ENCODE peak calls at places on chromosomes 12 and 14, in five cellular contexts. One of them, this sample, is unnamed.

GRCh38 chr12:5248230-5248629 is 183.7 kb upstream of the NTF3 start:
- DNase-seq in astrocyte of the spinal cord: no peak
- DNase-seq in CD8-positive, alpha-beta T cell: no peak
- DNase-seq in right atrium auricular region: no peak
- DNase-seq in ovary: no peak
- DNase-seq in this sample: no peak

GRCh38 chr12:48988030-48988649 is 10.0 kb downstream of the WNT1 start:
- DNase-seq in astrocyte of the spinal cord: no peak
- DNase-seq in CD8-positive, alpha-beta T cell: peak; percentile 78
- DNase-seq in ovary: peak; percentile 62
- DNase-seq in right atrium auricular region: no peak
- DNase-seq in this sample: no peak

GRCh38 chr12:75714462-75715322 is 203.3 kb upstream of the KRR1 start:
- DNase-seq in right atrium auricular region: no peak
- DNase-seq in CD8-positive, alpha-beta T cell: no peak
- DNase-seq in astrocyte of the spinal cord: no peak
- DNase-seq in ovary: no peak
- DNase-seq in this sample: no peak

GRCh38 chr14:78178071-78178470 is 7.9 kb downstream of the NRXN3 start:
- DNase-seq in right atrium auricular region: no peak
- DNase-seq in ovary: no peak
- DNase-seq in astrocyte of the spinal cord: no peak
- DNase-seq in CD8-positive, alpha-beta T cell: no peak
- DNase-seq in this sample: no peak

GRCh38 chr12:23760495-23760894 is 189.0 kb downstream of the SOX5 start:
- DNase-seq in ovary: no peak
- DNase-seq in astrocyte of the spinal cord: peak; percentile 56
- DNase-seq in right atrium auricular region: no peak
- DNase-seq in CD8-positive, alpha-beta T cell: no peak
- DNase-seq in this sample: no peak

GRCh38 chr12:97642906-97643305 is 180.3 kb downstream of the RMST start:
- DNase-seq in CD8-positive, alpha-beta T cell: no peak
- DNase-seq in astrocyte of the spinal cord: no peak
- DNase-seq in ovary: no peak
- DNase-seq in right atrium auricular region: no peak
- DNase-seq in this sample: no peak

GRCh38 chr12:120213758-120214157 is 12.8 kb upstream of the RPLP0 start:
- DNase-seq in astrocyte of the spinal cord: no peak
- DNase-seq in right atrium auricular region: no peak
- DNase-seq in ovary: no peak
- DNase-seq in CD8-positive, alpha-beta T cell: no peak
- DNase-seq in this sample: no peak

GRCh38 chr12:78977463-78977862 is 112.9 kb downstream of the SYT1 start:
- DNase-seq in CD8-positive, alpha-beta T cell: no peak
- DNase-seq in astrocyte of the spinal cord: no peak
- DNase-seq in right atrium auricular region: no peak
- DNase-seq in ovary: no peak
- DNase-seq in this sample: no peak

GRCh38 chr12:116142936-116143882 is 134.3 kb downstream of the MED13L start:
- DNase-seq in astrocyte of the spinal cord: peak; percentile 89
- DNase-seq in right atrium auricular region: no peak
- DNase-seq in ovary: no peak
- DNase-seq in CD8-positive, alpha-beta T cell: no peak
- DNase-seq in this sample: no peak

GRCh38 chr12:78887008-78887407 is 22.4 kb downstream of the SYT1 start:
- DNase-seq in CD8-positive, alpha-beta T cell: no peak
- DNase-seq in ovary: no peak
- DNase-seq in astrocyte of the spinal cord: peak; percentile 84
- DNase-seq in right atrium auricular region: no peak
- DNase-seq in this sample: no peak

GRCh38 chr12:52879394-52880351 is 25.2 kb downstream of the KRT8 start:
- DNase-seq in right atrium auricular region: peak; percentile 80
- DNase-seq in ovary: peak; percentile 77
- DNase-seq in astrocyte of the spinal cord: peak; percentile 87
- DNase-seq in CD8-positive, alpha-beta T cell: peak; percentile 73
- DNase-seq in this sample: peak; percentile 85

GRCh38 chr14:59265808-59266207 is 77.3 kb downstream of the DAAM1 start:
- DNase-seq in astrocyte of the spinal cord: no peak
- DNase-seq in ovary: no peak
- DNase-seq in CD8-positive, alpha-beta T cell: no peak
- DNase-seq in right atrium auricular region: no peak
- DNase-seq in this sample: no peak

GRCh38 chr12:22625671-22626251 is 790 bp downstream of the ETNK1 start:
- DNase-seq in ovary: peak; percentile 52
- DNase-seq in CD8-positive, alpha-beta T cell: peak; percentile 33
- DNase-seq in astrocyte of the spinal cord: peak; percentile 45
- DNase-seq in right atrium auricular region: no peak
- DNase-seq in this sample: peak; percentile 69

GRCh38 chr12:62933220-62933870 is 1.6 kb downstream of the PPM1H start:
- DNase-seq in right atrium auricular region: no peak
- DNase-seq in astrocyte of the spinal cord: peak; percentile 18
- DNase-seq in ovary: peak; percentile 69
- DNase-seq in CD8-positive, alpha-beta T cell: no peak
- DNase-seq in this sample: no peak

GRCh38 chr14:34374998-34375740 is 86.9 kb downstream of the SPTSSA start:
- DNase-seq in CD8-positive, alpha-beta T cell: no peak
- DNase-seq in ovary: no peak
- DNase-seq in right atrium auricular region: no peak
- DNase-seq in astrocyte of the spinal cord: no peak
- DNase-seq in this sample: no peak

GRCh38 chr14:98218213-98218612 is 1053.8 kb downstream of the BCL11B start:
- DNase-seq in CD8-positive, alpha-beta T cell: no peak
- DNase-seq in ovary: no peak
- DNase-seq in astrocyte of the spinal cord: no peak
- DNase-seq in right atrium auricular region: no peak
- DNase-seq in this sample: no peak

GRCh38 chr12:112107728-112108447 is 695 bp downstream of the NAA25 start:
- DNase-seq in astrocyte of the spinal cord: no peak
- DNase-seq in right atrium auricular region: peak; percentile 57
- DNase-seq in CD8-positive, alpha-beta T cell: no peak
- DNase-seq in ovary: peak; percentile 59
- DNase-seq in this sample: no peak

GRCh38 chr14:99326041-99326710 is 54.2 kb upstream of the BCL11B start:
- DNase-seq in astrocyte of the spinal cord: no peak
- DNase-seq in CD8-positive, alpha-beta T cell: no peak
- DNase-seq in ovary: peak; percentile 3
- DNase-seq in right atrium auricular region: no peak
- DNase-seq in this sample: no peak

GRCh38 chr12:124700810-124701594 is 133.6 kb upstream of the NCOR2 start:
- DNase-seq in ovary: peak; percentile 64
- DNase-seq in CD8-positive, alpha-beta T cell: no peak
- DNase-seq in right atrium auricular region: no peak
- DNase-seq in astrocyte of the spinal cord: peak; percentile 60
- DNase-seq in this sample: no peak

GRCh38 chr14:56126514-56126913 is 8.3 kb downstream of the PELI2 start:
- DNase-seq in astrocyte of the spinal cord: no peak
- DNase-seq in ovary: no peak
- DNase-seq in right atrium auricular region: no peak
- DNase-seq in CD8-positive, alpha-beta T cell: no peak
- DNase-seq in this sample: no peak

GRCh38 chr12:97168804-97169203 is 261.7 kb downstream of the NEDD1 start:
- DNase-seq in CD8-positive, alpha-beta T cell: no peak
- DNase-seq in ovary: no peak
- DNase-seq in right atrium auricular region: no peak
- DNase-seq in astrocyte of the spinal cord: no peak
- DNase-seq in this sample: no peak

GRCh38 chr14:59507063-59507751 is 22.9 kb downstream of the JKAMP start:
- DNase-seq in ovary: no peak
- DNase-seq in CD8-positive, alpha-beta T cell: peak; percentile 48
- DNase-seq in astrocyte of the spinal cord: peak; percentile 56
- DNase-seq in right atrium auricular region: no peak
- DNase-seq in this sample: no peak

GRCh38 chr14:91420686-91421085 is 3.1 kb upstream of the CCDC88C start:
- DNase-seq in astrocyte of the spinal cord: no peak
- DNase-seq in CD8-positive, alpha-beta T cell: no peak
- DNase-seq in ovary: no peak
- DNase-seq in right atrium auricular region: peak; percentile 50
- DNase-seq in this sample: no peak

GRCh38 chr12:12358528-12358927 is 1.6 kb downstream of the BORCS5 start:
- DNase-seq in right atrium auricular region: no peak
- DNase-seq in astrocyte of the spinal cord: no peak
- DNase-seq in ovary: no peak
- DNase-seq in CD8-positive, alpha-beta T cell: no peak
- DNase-seq in this sample: no peak
- H3K4me3 ChIP-seq in right atrium auricular region: no peak overlapping the region
- H3K4me3 ChIP-seq in astrocyte of the spinal cord: no peak overlapping the region
- H3K4me3 ChIP-seq in ovary: no peak overlapping the region
- H3K4me3 ChIP-seq in CD8-positive, alpha-beta T cell: no peak overlapping the region
- H3K4me3 ChIP-seq in this sample: peak overlapping the region; percentile 82

DNA sequence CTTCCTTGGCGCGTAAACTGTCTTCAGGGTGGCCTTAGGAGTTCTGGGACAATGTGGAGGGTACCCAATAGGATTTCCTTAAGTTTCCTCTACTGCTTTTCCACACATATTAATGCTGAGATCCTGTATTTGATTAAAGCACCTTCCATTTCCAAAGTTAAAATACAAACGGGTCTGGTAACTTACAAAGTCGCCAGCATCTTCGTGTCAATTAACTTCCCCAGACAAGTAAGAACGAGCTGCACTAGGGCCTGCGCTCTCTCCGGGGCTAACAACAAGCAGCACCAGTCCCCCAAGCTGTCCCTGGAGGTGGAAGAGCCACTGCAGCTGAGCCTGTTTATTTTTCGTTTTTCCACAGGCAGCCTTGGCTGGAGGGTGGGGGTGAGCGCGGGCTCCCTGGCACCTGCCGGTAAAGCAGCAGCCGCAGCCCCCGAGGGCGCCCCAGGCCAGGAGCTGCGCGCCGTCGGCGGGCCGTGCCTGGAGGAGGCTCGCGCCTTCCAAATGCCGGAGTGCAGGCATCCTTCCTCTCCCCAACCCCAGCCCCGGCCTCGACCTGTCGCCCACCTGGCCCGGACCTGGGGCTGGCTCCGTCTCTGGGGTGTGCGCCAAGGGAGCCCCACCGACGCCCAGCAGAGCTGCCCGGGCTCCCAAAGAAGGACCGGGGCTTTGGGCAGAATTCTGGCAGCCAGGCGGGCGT is 130.7 kb downstream of the NDUFA12 start:
- DNase-seq in ovary: peak; percentile 50
- DNase-seq in right atrium auricular region: no peak
- DNase-seq in astrocyte of the spinal cord: no peak
- DNase-seq in CD8-positive, alpha-beta T cell: no peak
- DNase-seq in this sample: no peak
- H3K4me3 ChIP-seq in ovary: peak overlapping the region; percentile 66
- H3K4me3 ChIP-seq in right atrium auricular region: peak overlapping the region; percentile 60
- H3K4me3 ChIP-seq in astrocyte of the spinal cord: no peak overlapping the region
- H3K4me3 ChIP-seq in CD8-positive, alpha-beta T cell: no peak overlapping the region
- H3K4me3 ChIP-seq in this sample: peak overlapping the region; percentile 67

DNA sequence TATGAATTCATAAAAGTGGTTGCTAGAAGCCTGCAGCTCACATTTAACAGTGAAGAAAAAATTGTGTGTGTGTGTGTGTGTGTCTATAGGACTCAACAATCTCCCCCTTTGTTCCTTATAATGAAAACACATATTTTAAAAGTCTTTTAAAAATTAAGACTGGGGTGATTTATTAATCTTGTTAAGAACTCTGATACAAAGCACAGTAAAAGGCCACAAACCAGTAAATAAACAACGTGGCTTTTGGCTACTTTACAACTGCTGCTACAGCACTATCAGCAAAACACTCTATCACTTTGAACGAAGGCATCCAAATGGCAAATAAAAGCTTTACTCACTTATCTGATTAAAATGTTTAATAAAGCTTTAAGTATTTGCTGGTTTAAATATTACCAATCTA is 614 bp upstream of the VCPKMT start:
- DNase-seq in CD8-positive, alpha-beta T cell: no peak
- DNase-seq in astrocyte of the spinal cord: no peak
- DNase-seq in ovary: no peak
- DNase-seq in right atrium auricular region: no peak
- DNase-seq in this sample: no peak
- H3K4me3 ChIP-seq in CD8-positive, alpha-beta T cell: peak overlapping the region; percentile 69
- H3K4me3 ChIP-seq in astrocyte of the spinal cord: no peak overlapping the region
- H3K4me3 ChIP-seq in ovary: peak overlapping the region; percentile 84
- H3K4me3 ChIP-seq in right atrium auricular region: peak overlapping the region; percentile 89
- H3K4me3 ChIP-seq in this sample: peak overlapping the region; percentile 84

DNA sequence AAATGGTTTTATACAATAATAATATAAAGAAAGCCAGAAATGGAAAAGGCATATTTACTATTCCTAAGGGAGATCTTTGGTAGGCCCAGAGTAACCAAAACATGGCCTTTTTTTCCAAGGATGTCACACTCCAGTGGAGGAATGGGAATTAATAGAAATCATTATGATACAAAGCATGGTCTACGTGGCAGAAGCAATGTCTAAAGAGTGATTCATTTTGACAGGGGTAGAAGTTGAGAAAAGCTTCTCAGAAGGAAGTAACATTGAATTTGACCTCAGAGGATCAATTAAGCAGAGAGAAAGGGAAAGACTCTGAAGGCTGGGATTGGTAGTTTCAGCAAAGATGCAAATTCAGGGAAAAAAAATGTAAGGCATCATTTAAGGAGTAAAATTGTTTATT is 208.6 kb downstream of the BTG1 start:
- DNase-seq in CD8-positive, alpha-beta T cell: no peak
- DNase-seq in astrocyte of the spinal cord: no peak
- DNase-seq in ovary: no peak
- DNase-seq in right atrium auricular region: no peak
- DNase-seq in this sample: no peak
- H3K4me3 ChIP-seq in CD8-positive, alpha-beta T cell: no peak overlapping the region
- H3K4me3 ChIP-seq in astrocyte of the spinal cord: no peak overlapping the region
- H3K4me3 ChIP-seq in ovary: no peak overlapping the region
- H3K4me3 ChIP-seq in right atrium auricular region: no peak overlapping the region
- H3K4me3 ChIP-seq in this sample: no peak overlapping the region

GRCh38 chr14:104138891-104139459 is 588 bp downstream of the KIF26A start:
- DNase-seq in CD8-positive, alpha-beta T cell: no peak
- DNase-seq in ovary: peak; percentile 47
- DNase-seq in astrocyte of the spinal cord: no peak
- DNase-seq in right atrium auricular region: no peak
- DNase-seq in this sample: no peak

GRCh38 chr14:104139460-104140212 is 1.2 kb downstream of the KIF26A start:
- DNase-seq in right atrium auricular region: no peak
- DNase-seq in CD8-positive, alpha-beta T cell: no peak
- DNase-seq in astrocyte of the spinal cord: no peak
- DNase-seq in ovary: peak; percentile 39
- DNase-seq in this sample: no peak

GRCh38 chr14:104136472-104137296 is 1.7 kb upstream of the KIF26A start:
- DNase-seq in ovary: peak; percentile 37
- DNase-seq in astrocyte of the spinal cord: no peak
- DNase-seq in CD8-positive, alpha-beta T cell: no peak
- DNase-seq in right atrium auricular region: no peak
- DNase-seq in this sample: no peak

GRCh38 chr14:104137297-104138097 is 890 bp upstream of the KIF26A start:
- DNase-seq in CD8-positive, alpha-beta T cell: peak; percentile 53
- DNase-seq in right atrium auricular region: no peak
- DNase-seq in astrocyte of the spinal cord: no peak
- DNase-seq in ovary: peak; percentile 80
- DNase-seq in this sample: peak; percentile 66

GRCh38 chr14:104138098-104138890 is at the start of gene KIF26A:
- DNase-seq in right atrium auricular region: no peak
- DNase-seq in astrocyte of the spinal cord: no peak
- DNase-seq in CD8-positive, alpha-beta T cell: peak; percentile 15
- DNase-seq in ovary: peak; percentile 60
- DNase-seq in this sample: peak; percentile 60
- H3K4me3 ChIP-seq in right atrium auricular region: peak within 1 kb of the TSS; percentile 50
- H3K4me3 ChIP-seq in astrocyte of the spinal cord: peak within 1 kb of the TSS; percentile 5
- H3K4me3 ChIP-seq in CD8-positive, alpha-beta T cell: peak within 1 kb of the TSS; percentile 52
- H3K4me3 ChIP-seq in ovary: peak within 1 kb of the TSS; percentile 37
- H3K4me3 ChIP-seq in this sample: peak within 1 kb of the TSS; percentile 55